ENCODE peak calls at places on chromosomes 3 and 15, in five cellular contexts. K is GM12878, F is HepG2, G is SK-N-SH, V is K562. O is an unnamed sample.

GRCh38 chr3:129577356-129577755 is 29.1 kb downstream of the PLXND1 start:
- DNase-seq in K (no peak), F (no peak), G (peak; percentile 77), V (no peak), O (no peak)

GRCh38 chr15:99409097-99409473 is 156.7 kb upstream of the MEF2A start:
- DNase-seq in K (no peak), F (peak; percentile 66), G (peak; percentile 70), V (no peak), O (peak; percentile 38)

GRCh38 chr3:160395297-160395696 is 3.7 kb downstream of the IFT80 start:
- DNase-seq in K (no peak), F (no peak), G (no peak), V (peak; percentile 33), O (no peak)

GRCh38 chr3:149596136-149596770 is 61.6 kb downstream of the WWTR1 start:
- DNase-seq in K (no peak), F (no peak), G (no peak), V (no peak), O (no peak)

GRCh38 chr3:136343873-136344281 is 93.7 kb downstream of the PCCB start:
- DNase-seq in K (no peak), F (peak; percentile 57), G (peak; percentile 69), V (peak; percentile 85), O (no peak)

GRCh38 chr3:53518495-53518981 is 24.1 kb downstream of the CACNA1D start:
- DNase-seq in K (no peak), F (no peak), G (no peak), V (no peak), O (no peak)

GRCh38 chr15:82545002-82545401 is 4.7 kb upstream of the RPS17 start:
- DNase-seq in K (no peak), F (no peak), G (no peak), V (no peak), O (no peak)

GRCh38 chr3:18679226-18679625 is 254.1 kb upstream of the SATB1 start:
- DNase-seq in K (no peak), F (no peak), G (no peak), V (no peak), O (no peak)

GRCh38 chr15:90530250-90531051 is 728 bp downstream of the CRTC3 start:
- DNase-seq in K (no peak), F (no peak), G (peak; percentile 86), V (peak; percentile 45), O (no peak)

GRCh38 chr3:134852132-134852531 is 57.1 kb downstream of the EPHB1 start:
- DNase-seq in K (no peak), F (no peak), G (no peak), V (no peak), O (no peak)

GRCh38 chr3:3177861-3178497 is 1.5 kb downstream of the CRBN start:
- DNase-seq in K (no peak), F (peak; percentile 14), G (no peak), V (peak; percentile 36), O (no peak)

GRCh38 chr3:49813497-49814174 is at the start of gene UBA7:
- DNase-seq in K (no peak), F (peak; percentile 74), G (no peak), V (peak; percentile 17), O (no peak)

GRCh38 chr3:196504556-196504955 is 988 bp upstream of the RNF168 start:
- DNase-seq in K (no peak), F (no peak), G (no peak), V (no peak), O (no peak)
- H3K27ac ChIP-seq in K (no peak overlapping the region), F (peak overlapping the region; percentile 90), G (no peak overlapping the region), V (peak overlapping the region; percentile 93), O (peak overlapping the region; percentile 66)

GRCh38 chr15:68055224-68055705 is 1.1 kb downstream of the PIAS1 start:
- DNase-seq in K (peak; percentile 88), F (no peak), G (peak; percentile 34), V (peak; percentile 57), O (no peak)
- TF ChIP-seq ZBTB33 in K (no peak), F (no peak), G (no peak), V (no peak), O (no peak)

DNA sequence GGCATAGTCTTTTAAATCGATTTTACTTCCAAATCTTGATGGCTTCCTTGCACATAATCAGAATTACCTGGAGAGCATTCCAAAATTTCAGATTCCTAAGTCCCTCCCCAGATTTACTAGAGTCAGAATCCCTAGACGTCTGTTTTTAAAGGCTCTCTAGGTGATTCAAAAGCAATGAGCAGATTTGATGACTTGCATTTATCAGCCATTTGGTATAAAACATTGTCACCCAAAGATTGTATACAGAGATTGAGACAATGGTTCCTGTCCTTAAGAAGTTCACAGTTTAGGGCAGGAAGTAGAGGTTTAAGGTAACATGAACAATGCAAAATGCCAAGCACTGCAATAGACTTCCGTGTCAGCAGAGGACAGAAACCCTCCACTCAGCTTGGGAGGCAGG is 2.6 kb upstream of the PYGO1 start:
- DNase-seq in K (no peak), F (no peak), G (no peak), V (no peak), O (no peak)
- TF ChIP-seq REST in K (no peak), F (no peak), G (no peak), V (no peak), O (no peak)

GRCh38 chr15:31558840-31559239 is 232.2 kb downstream of the KLF13 start:
- DNase-seq in K (no peak), F (no peak), G (no peak), V (no peak), O (no peak)
- H3K27ac ChIP-seq in K (no peak overlapping the region), F (no peak overlapping the region), G (no peak overlapping the region), V (no peak overlapping the region), O (no peak overlapping the region)

DNA sequence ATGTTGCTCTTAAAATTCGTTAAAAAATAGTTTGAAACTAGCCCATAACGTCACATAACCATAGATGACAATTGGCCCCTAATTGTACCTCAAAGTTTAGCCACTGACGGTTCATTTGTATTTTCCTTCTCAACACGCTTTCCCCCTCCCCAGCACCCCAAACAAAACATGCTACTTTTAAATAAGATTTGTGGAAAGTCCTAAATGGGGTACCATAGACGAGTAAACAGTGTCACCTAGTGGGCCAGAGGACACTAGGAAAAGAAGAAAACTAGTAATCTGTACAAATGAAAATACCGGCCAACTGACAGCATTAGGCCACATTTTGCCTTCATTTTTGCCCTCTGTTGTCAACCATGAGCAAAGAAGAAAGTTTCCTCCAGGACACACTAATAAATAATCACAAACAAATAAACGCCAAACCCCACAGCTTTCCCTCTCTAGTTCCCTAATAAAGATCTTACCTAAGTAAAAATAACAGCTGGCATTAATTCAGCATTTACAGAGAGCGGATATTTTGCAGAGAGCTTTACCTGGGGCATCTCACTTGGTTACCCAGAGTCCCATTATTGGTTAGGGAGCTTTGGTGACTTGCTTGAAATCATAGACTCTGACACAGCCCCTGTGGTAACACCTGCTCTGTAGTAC is 175.1 kb upstream of the ATP11B start:
- DNase-seq in K (no peak), F (peak; percentile 12), G (no peak), V (peak; percentile 43), O (no peak)
- TF ChIP-seq ZBTB33 in K (no peak), F (no peak), G (no peak), V (no peak), O (no peak)

GRCh38 chr3:62873672-62874397 is 1.4 kb downstream of the CADPS start:
- DNase-seq in K (no peak), F (no peak), G (peak; percentile 81), V (peak; percentile 2), O (no peak)
- TF ChIP-seq REST in K (no peak), F (no peak), G (peak; percentile 13), V (no peak), O (no peak)

O was measured in HCT116.